ENCODE peak calls at places on chromosomes 7 and 10, in seven cellular contexts. J, A, O, C, D, P and T are unnamed samples.

GRCh38 chr7:35736725-35737124 is 41.8 kb upstream of the HERPUD2 start:
- DNase-seq in J (peak; percentile 19), A (no peak), O (no peak), C (peak; percentile 57), D (no peak), P (no peak), T (no peak)

GRCh38 chr10:116146374-116146773 is 126.6 kb downstream of the GFRA1 start:
- DNase-seq in J (no peak), A (no peak), O (no peak), C (peak; percentile 30), D (no peak), P (no peak), T (no peak)

GRCh38 chr10:239109-239508 is 103.9 kb downstream of the ZMYND11 start:
- DNase-seq in J (no peak), A (no peak), O (no peak), C (peak; percentile 29), D (no peak), P (no peak), T (no peak)

GRCh38 chr7:46752881-46753366 is 829.0 kb downstream of the TNS3 start:
- DNase-seq in J (no peak), A (no peak), O (peak; percentile 53), C (peak; percentile 77), D (no peak), P (no peak), T (no peak)

GRCh38 chr10:31419394-31420063 is 100.5 kb downstream of the ZEB1 start:
- DNase-seq in J (no peak), A (no peak), O (no peak), C (peak; percentile 55), D (peak; percentile 85), P (no peak), T (no peak)

GRCh38 chr7:88111136-88111748 is 108.6 kb downstream of the SRI start:
- DNase-seq in J (no peak), A (no peak), O (peak; percentile 36), C (peak; percentile 41), D (peak; percentile 11), P (peak; percentile 72), T (no peak)

GRCh38 chr10:97018251-97019212 is 167.2 kb downstream of the SLIT1 start:
- DNase-seq in J (no peak), A (no peak), O (no peak), C (no peak), D (no peak), P (no peak), T (no peak)

GRCh38 chr7:43362652-43363428 is 220.1 kb upstream of the STK17A start:
- DNase-seq in J (peak; percentile 37), A (no peak), O (no peak), C (peak; percentile 16), D (peak; percentile 45), P (no peak), T (no peak)

GRCh38 chr7:46080595-46081159 is 159.6 kb upstream of the IGFBP3 start:
- DNase-seq in J (no peak), A (no peak), O (no peak), C (peak; percentile 17), D (no peak), P (no peak), T (no peak)

GRCh38 chr7:142859829-142860228 is 5.0 kb downstream of the EPHB6 start:
- DNase-seq in J (no peak), A (no peak), O (no peak), C (peak; percentile 2), D (no peak), P (no peak), T (no peak)

GRCh38 chr7:33604015-33604414 is 301.3 kb upstream of the BMPER start:
- DNase-seq in J (no peak), A (no peak), O (no peak), C (peak; percentile 15), D (no peak), P (no peak), T (no peak)

GRCh38 chr10:69968830-69969229 is 83.8 kb upstream of the MACROH2A2 start:
- DNase-seq in J (peak; percentile 28), A (no peak), O (peak; percentile 13), C (peak; percentile 33), D (no peak), P (peak; percentile 63), T (no peak)

GRCh38 chr10:64277536-64277935 is 756.3 kb downstream of the REEP3 start:
- DNase-seq in J (no peak), A (no peak), O (no peak), C (no peak), D (no peak), P (no peak), T (no peak)

GRCh38 chr10:63521389-63522128 is at the start of gene REEP3:
- DNase-seq in J (peak; percentile 66), A (peak; percentile 63), O (no peak), C (peak; percentile 75), D (peak; percentile 23), P (peak; percentile 91), T (peak; percentile 57)

GRCh38 chr7:25777969-25778767 is 373.8 kb upstream of the NFE2L3 start:
- DNase-seq in J (no peak), A (no peak), O (no peak), C (no peak), D (no peak), P (no peak), T (no peak)

GRCh38 chr7:22419488-22419887 is 62.5 kb upstream of the RAPGEF5 start:
- DNase-seq in J (no peak), A (no peak), O (no peak), C (no peak), D (no peak), P (no peak), T (no peak)

GRCh38 chr10:132422169-132422691 is 25.2 kb downstream of the PWWP2B start:
- DNase-seq in J (no peak), A (no peak), O (no peak), C (no peak), D (no peak), P (no peak), T (no peak)

GRCh38 chr10:120783901-120784300 is 67.3 kb upstream of the WDR11 start:
- DNase-seq in J (no peak), A (no peak), O (no peak), C (no peak), D (no peak), P (no peak), T (no peak)

GRCh38 chr10:19756919-19757318 is 59.3 kb upstream of the PLXDC2 start:
- DNase-seq in J (no peak), A (no peak), O (no peak), C (no peak), D (no peak), P (no peak), T (no peak)

GRCh38 chr10:35188954-35189353 is 62.3 kb downstream of the CREM start:
- DNase-seq in J (no peak), A (no peak), O (no peak), C (no peak), D (no peak), P (no peak), T (no peak)

GRCh38 chr10:81575007-81575406 is 300.0 kb upstream of the NRG3 start:
- DNase-seq in J (no peak), A (no peak), O (no peak), C (no peak), D (peak; percentile 4), P (no peak), T (no peak)

GRCh38 chr7:105806592-105807266 is 69.7 kb downstream of the ATXN7L1 start:
- DNase-seq in J (peak; percentile 66), A (no peak), O (no peak), C (peak; percentile 79), D (peak; percentile 33), P (peak; percentile 18), T (peak; percentile 84)

GRCh38 chr7:137169282-137169698 is 174.2 kb downstream of the PTN start:
- DNase-seq in J (peak; percentile 29), A (peak; percentile 58), O (no peak), C (peak; percentile 85), D (peak; percentile 31), P (peak; percentile 88), T (no peak)
- TF ChIP-seq CTCF in J (peak; percentile 14), A (peak; percentile 82), O (no peak), C (peak; percentile 77), D (peak; percentile 87), P (peak; percentile 97), T (no peak)

GRCh38 chr7:103074519-103075336 is at the start of the genes ARMC10 and FBXL13:
- DNase-seq in J (peak; percentile 88), A (peak; percentile 80), O (peak; percentile 81), C (peak; percentile 87), D (peak; percentile 72), P (peak; percentile 92), T (peak; percentile 91)
- TF ChIP-seq CTCF in J (no peak), A (peak; percentile 40), O (no peak), C (peak; percentile 29), D (no peak), P (no peak), T (peak; percentile 66)

GRCh38 chr10:34017281-34017680 is 682.8 kb upstream of the NRP1 start:
- DNase-seq in J (no peak), A (no peak), O (peak; percentile 12), C (no peak), D (no peak), P (peak; percentile 87), T (no peak)
- TF ChIP-seq CTCF in J (no peak), A (peak; percentile 17), O (no peak), C (no peak), D (peak; percentile 35), P (peak; percentile 83), T (no peak)

GRCh38 chr10:61142987-61143386 is 199.0 kb upstream of the RHOBTB1 start:
- DNase-seq in J (no peak), A (no peak), O (no peak), C (no peak), D (no peak), P (no peak), T (no peak)
- TF ChIP-seq CTCF in J (no peak), A (peak; percentile 25), O (peak; percentile 21), C (no peak), D (no peak), P (no peak), T (peak; percentile 6)